ENCODE peak calls at places on chromosomes 13 and 19, in four cellular contexts. D is heart left ventricle, Q is IMR-90, X is breast epithelium. Z is an unnamed sample.

GRCh38 chr13:84439108-84439507 is 556.8 kb upstream of the SLITRK1 start:
- DNase-seq in D (no peak), X (no peak), Q (peak; percentile 58), Z (no peak)

GRCh38 chr13:113544896-113545295 is 39.7 kb upstream of the TFDP1 start:
- DNase-seq in D (no peak), X (peak; percentile 36), Q (no peak), Z (no peak)

GRCh38 chr13:98599502-98600328 is 22.8 kb upstream of the STK24 start:
- DNase-seq in D (no peak), X (no peak), Q (peak; percentile 9), Z (no peak)

GRCh38 chr19:344625-345319 is at the start of gene MIER2:
- DNase-seq in Q (peak; percentile 68), X (peak; percentile 78), D (peak; percentile 90), Z (no peak)

GRCh38 chr13:23087884-23088283 is 92.9 kb upstream of the SGCG start:
- DNase-seq in D (no peak), Q (peak; percentile 20), X (no peak), Z (no peak)

GRCh38 chr13:27379694-27380596 is 44.5 kb upstream of the GTF3A start:
- DNase-seq in D (no peak), Q (peak; percentile 35), X (no peak), Z (no peak)

GRCh38 chr13:41590643-41591042 is 133.3 kb downstream of the RGCC start:
- DNase-seq in X (no peak), D (no peak), Q (no peak), Z (no peak)

GRCh38 chr13:32208860-32209259 is 106.3 kb downstream of the ZAR1L start:
- DNase-seq in D (no peak), Q (no peak), X (no peak), Z (no peak)

GRCh38 chr19:7132054-7132453 is 62.6 kb downstream of the ZNF557 start:
- DNase-seq in Q (no peak), X (no peak), D (no peak), Z (no peak)

GRCh38 chr19:4300589-4300988 is 1.6 kb downstream of the TMIGD2 start:
- DNase-seq in Q (no peak), X (no peak), D (no peak), Z (no peak)

GRCh38 chr13:107866666-107867623 is 348.4 kb downstream of the LIG4 start:
- DNase-seq in Q (peak; percentile 66), D (no peak), X (no peak), Z (no peak)

GRCh38 chr13:107864543-107865460 is 350.5 kb downstream of the LIG4 start:
- DNase-seq in X (no peak), D (no peak), Q (peak; percentile 86), Z (no peak)

GRCh38 chr13:107866007-107866665 is 349.2 kb downstream of the LIG4 start:
- DNase-seq in Q (peak; percentile 34), D (no peak), X (no peak), Z (no peak)

GRCh38 chr13:107867701-107868661 is 347.4 kb downstream of the LIG4 start:
- DNase-seq in X (no peak), D (no peak), Q (peak; percentile 57), Z (no peak)

DNA sequence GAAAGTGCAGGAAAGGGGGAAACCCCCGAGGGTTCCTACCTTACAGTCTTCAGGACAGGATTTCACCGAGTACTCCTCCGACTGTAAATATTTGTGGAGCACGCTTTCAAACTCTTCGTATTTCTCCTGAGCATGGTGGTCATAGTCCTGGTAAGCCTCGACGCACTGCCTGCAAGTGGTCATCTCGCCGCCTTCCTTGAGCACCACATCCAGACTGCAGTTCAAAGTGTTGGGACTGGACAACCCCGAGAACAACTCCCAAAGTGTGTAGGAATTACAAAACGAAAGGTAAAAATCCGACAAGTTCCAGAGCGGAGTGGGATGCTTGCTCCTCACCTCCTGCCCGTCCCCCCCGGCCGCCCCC is 349.7 kb downstream of the LIG4 start:
- DNase-seq in X (no peak), Q (peak; percentile 50), D (no peak), Z (no peak)
- H3K4me3 ChIP-seq in X (peak overlapping the region; percentile 34), Q (peak overlapping the region; percentile 92), D (peak overlapping the region; percentile 24), Z (peak overlapping the region; percentile 42)

GRCh38 chr19:45445139-45445538 is 21.4 kb upstream of the ERCC1 start:
- DNase-seq in Q (no peak), D (no peak), X (no peak), Z (no peak)
- H3K27ac ChIP-seq in Q (no peak overlapping the region), D (no peak overlapping the region), X (peak overlapping the region; percentile 99), Z (peak overlapping the region; percentile 88)

GRCh38 chr19:10086904-10087256 is 763 bp downstream of the SHFL start:
- DNase-seq in X (no peak), D (no peak), Q (no peak), Z (no peak)

GRCh38 chr19:10087296-10088061 is 1.4 kb downstream of the SHFL start:
- DNase-seq in Q (no peak), X (no peak), D (no peak), Z (no peak)

GRCh38 chr19:10085641-10086031 is 481 bp upstream of the SHFL start:
- DNase-seq in D (no peak), X (no peak), Q (no peak), Z (no peak)

GRCh38 chr19:10084803-10085202 is 1.3 kb upstream of the SHFL start:
- DNase-seq in D (no peak), Q (no peak), X (no peak), Z (no peak)

GRCh38 chr19:10086032-10086903 is at the start of gene SHFL:
- DNase-seq in Q (peak; percentile 45), X (peak; percentile 65), D (peak; percentile 70), Z (no peak)
- TF ChIP-seq POLR2A in Q (peak; percentile 23), X (peak; percentile 33), D (peak; percentile 51), Z (no peak)

DNA sequence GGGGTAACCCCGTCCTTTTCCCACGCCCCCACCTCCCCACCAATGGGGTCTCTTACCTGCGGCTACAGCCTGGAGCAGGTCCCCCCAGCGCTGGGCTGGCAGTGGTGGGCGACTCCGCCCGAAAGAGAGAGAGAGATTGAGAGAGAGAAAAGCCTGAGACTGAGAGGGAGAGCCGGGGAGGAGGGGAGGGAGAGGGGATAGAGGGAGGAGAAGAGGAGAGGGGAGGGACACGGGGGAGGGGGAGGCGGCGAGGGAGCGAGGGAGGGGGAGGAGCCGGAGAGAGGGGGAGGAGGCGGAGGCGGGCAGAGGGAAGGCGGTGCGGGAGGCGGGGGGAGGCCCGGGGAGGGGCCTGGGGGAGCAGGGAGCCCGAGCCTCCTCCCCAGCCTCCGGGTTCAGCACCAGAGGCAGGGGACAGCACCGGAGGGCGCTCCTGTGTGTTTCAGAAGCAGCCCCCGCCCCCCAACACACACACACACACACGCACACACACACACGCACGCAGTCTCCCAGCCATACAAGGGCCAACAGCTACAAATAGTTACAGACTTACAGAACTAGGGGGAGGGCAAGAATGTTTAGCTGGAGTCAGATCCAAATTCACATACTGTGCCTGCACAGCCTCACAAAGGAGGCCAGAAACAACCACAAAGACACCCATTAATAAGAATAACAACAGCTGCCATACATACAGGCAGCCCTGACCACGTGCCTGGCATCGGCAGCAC is at the start of gene SLC8A2:
- DNase-seq in D (peak; percentile 79), Q (peak; percentile 77), X (peak; percentile 78), Z (no peak)
- H3K4me3 ChIP-seq in D (no peak within 1 kb of the TSS), Q (no peak within 1 kb of the TSS), X (no peak within 1 kb of the TSS), Z (peak within 1 kb of the TSS; percentile 49)

GRCh38 chr13:46327256-46327655 is 59.8 kb downstream of the RUBCNL start:
- DNase-seq in Q (no peak), X (no peak), D (no peak), Z (no peak)

GRCh38 chr13:46317120-46317519 is 69.9 kb downstream of the RUBCNL start:
- DNase-seq in D (no peak), X (no peak), Q (no peak), Z (no peak)

GRCh38 chr13:46324976-46325375 is 62.1 kb downstream of the RUBCNL start:
- DNase-seq in D (no peak), Q (no peak), X (no peak), Z (no peak)

DNA sequence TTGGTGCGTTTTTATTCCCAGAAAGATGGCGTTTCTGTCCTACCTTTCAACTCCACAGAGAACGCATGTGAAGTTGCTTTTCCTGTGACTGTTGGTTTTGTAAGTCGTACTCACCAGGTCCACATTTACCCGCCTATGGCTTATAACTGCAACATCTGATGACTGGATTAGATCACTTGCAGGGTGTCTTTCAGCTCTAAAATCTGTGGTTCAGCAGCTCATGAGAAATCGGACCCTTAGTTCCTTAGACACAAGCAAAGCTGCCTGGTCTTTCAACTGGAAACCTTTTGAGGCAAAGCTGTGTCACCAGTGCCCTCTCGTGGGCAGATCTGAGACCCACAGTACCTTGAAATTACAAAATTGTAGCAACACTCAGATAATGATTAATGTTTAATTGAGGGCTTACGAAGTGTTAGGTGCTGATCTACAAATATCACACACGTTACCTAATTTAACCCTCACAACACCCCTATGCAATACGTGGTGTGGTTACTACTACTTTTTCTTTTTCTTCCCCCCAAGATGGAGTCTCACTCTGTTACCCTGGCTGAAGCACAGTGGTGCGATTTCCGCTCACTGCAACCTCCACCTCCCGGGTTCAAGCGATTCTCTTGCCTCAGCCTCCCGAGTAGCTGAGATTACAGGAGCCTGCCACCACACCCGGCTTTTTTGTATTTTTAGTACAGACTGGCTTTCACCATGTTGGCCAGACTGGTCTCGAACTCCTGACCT is 65.4 kb downstream of the RUBCNL start:
- DNase-seq in X (no peak), D (peak; percentile 37), Q (peak; percentile 44), Z (no peak)
- H3K27ac ChIP-seq in X (no peak overlapping the region), D (no peak overlapping the region), Q (no peak overlapping the region), Z (no peak overlapping the region)

GRCh38 chr19:55370305-55370988 is at the start of gene IL11:
- DNase-seq in X (no peak), Q (peak; percentile 78), D (no peak), Z (no peak)
- TF ChIP-seq POLR2A in X (no peak), Q (peak; percentile 98), D (no peak), Z (no peak)

DNA sequence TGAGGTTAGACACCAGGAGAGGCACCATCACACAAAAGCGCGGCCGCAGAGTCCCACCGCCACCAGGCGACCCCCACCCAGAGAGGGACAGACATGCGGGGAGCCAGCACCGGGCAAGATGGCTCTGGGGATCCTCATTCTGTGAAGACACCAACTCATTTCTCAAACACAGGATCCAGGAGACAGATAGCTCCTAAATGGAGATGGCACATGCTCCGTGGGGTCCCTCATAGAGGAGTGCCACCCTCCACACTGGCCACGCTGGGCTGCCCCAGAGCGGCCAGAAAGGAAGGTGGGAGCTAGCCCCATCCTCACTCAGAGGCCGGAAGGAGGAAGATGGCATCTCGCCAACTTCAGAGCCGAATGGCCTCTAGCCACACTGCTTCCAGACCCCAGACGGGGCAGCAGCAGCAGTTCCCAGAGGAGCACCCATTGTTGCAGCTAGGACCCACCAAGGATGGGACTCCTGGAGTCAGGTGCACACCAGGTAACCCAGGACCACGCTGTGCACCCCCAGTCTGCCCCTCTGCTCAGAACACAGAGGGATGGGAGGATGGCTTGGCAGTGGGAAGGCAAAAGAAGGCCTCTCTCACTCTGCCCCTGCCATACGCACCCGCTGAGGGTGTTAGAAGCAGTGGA is 78.6 kb downstream of the ZIC5 start:
- DNase-seq in D (no peak), X (no peak), Q (no peak), Z (no peak)
- H3K4me3 ChIP-seq in D (no peak overlapping the region), X (no peak overlapping the region), Q (no peak overlapping the region), Z (no peak overlapping the region)

GRCh38 chr19:2070436-2070827 is 19.4 kb upstream of the MKNK2 start:
- DNase-seq in X (no peak), Q (no peak), D (no peak), Z (no peak)
- H3K27ac ChIP-seq in X (no peak overlapping the region), Q (no peak overlapping the region), D (no peak overlapping the region), Z (no peak overlapping the region)

Z was measured in esophagus squamous epithelium.